ENCODE peak calls at places on chromosomes 7 and 10, in eight cellular contexts. W is bronchial epithelial cell, G is Panc1, O is kidney epithelial cell, Q is GM10248, N is astrocyte, T is activated B cell treated with CpG ODN at 0.5 μM for 24 hours, D is fibroblast of the aortic adventitia. C is an unnamed sample.

GRCh38 chr7:99460651-99461050 is 5.3 kb downstream of the ATP5MF start:
- DNase-seq in W (peak; percentile 73), G (no peak), O (no peak), Q (no peak), N (no peak), T (no peak), D (no peak), C (no peak)

GRCh38 chr10:80411267-80411668 is 2.9 kb downstream of the PRXL2A start:
- DNase-seq in W (no peak), G (no peak), O (no peak), Q (no peak), N (no peak), T (no peak), D (no peak), C (no peak)

GRCh38 chr7:139523199-139523941 is at the start of gene CLEC2L:
- DNase-seq in W (no peak), G (no peak), O (no peak), Q (no peak), N (no peak), T (no peak), D (no peak), C (no peak)

GRCh38 chr10:45602082-45602730 is 70.4 kb downstream of the ZFAND4 start:
- DNase-seq in W (peak; percentile 18), G (no peak), O (peak; percentile 12), Q (no peak), N (peak; percentile 55), T (no peak), D (peak; percentile 62), C (no peak)

GRCh38 chr10:120067427-120067826 is 174.9 kb downstream of the SEC23IP start:
- DNase-seq in W (no peak), G (no peak), O (no peak), Q (no peak), N (no peak), T (no peak), D (no peak), C (no peak)

GRCh38 chr7:148987751-148988512 is 40.4 kb downstream of the PDIA4 start:
- DNase-seq in W (peak; percentile 39), G (no peak), O (no peak), Q (no peak), N (no peak), T (no peak), D (no peak), C (no peak)

GRCh38 chr7:21365866-21366624 is 61.8 kb upstream of the SP4 start:
- DNase-seq in W (peak; percentile 98), G (no peak), O (peak; percentile 35), Q (no peak), N (peak; percentile 12), T (no peak), D (peak; percentile 26), C (no peak)

GRCh38 chr10:93475871-93476270 is 6.3 kb downstream of the MYOF start:
- DNase-seq in W (peak; percentile 94), G (peak; percentile 90), O (no peak), Q (no peak), N (peak; percentile 97), T (no peak), D (peak; percentile 83), C (no peak)

GRCh38 chr10:111079241-111079760 is 2.5 kb downstream of the ADRA2A start:
- DNase-seq in W (no peak), G (no peak), O (no peak), Q (no peak), N (no peak), T (no peak), D (no peak), C (no peak)

GRCh38 chr7:116417593-116418345 is 81.8 kb upstream of the CAV2 start:
- DNase-seq in W (no peak), G (no peak), O (no peak), Q (no peak), N (no peak), T (no peak), D (no peak), C (no peak)

GRCh38 chr7:38862666-38863065 is 46.3 kb downstream of the VPS41 start:
- DNase-seq in W (no peak), G (no peak), O (no peak), Q (no peak), N (no peak), T (no peak), D (no peak), C (no peak)

GRCh38 chr10:1715821-1716220 is 21.5 kb downstream of the ADARB2 start:
- DNase-seq in W (peak; percentile 29), G (peak; percentile 54), O (peak; percentile 12), Q (peak; percentile 48), N (no peak), T (no peak), D (no peak), C (no peak)

GRCh38 chr10:9957352-9957751 is 1060.3 kb upstream of the CELF2 start:
- DNase-seq in W (peak; percentile 70), G (no peak), O (peak; percentile 5), Q (no peak), N (peak; percentile 91), T (no peak), D (no peak), C (no peak)

GRCh38 chr7:55192718-55193117 is 172.4 kb upstream of the LANCL2 start:
- DNase-seq in W (peak; percentile 85), G (no peak), O (peak; percentile 19), Q (no peak), N (peak; percentile 87), T (no peak), D (peak; percentile 93), C (no peak)

GRCh38 chr10:92430103-92430502 is 139.1 kb downstream of the MARCHF5 start:
- DNase-seq in W (no peak), G (no peak), O (no peak), Q (no peak), N (no peak), T (no peak), D (no peak), C (no peak)

GRCh38 chr7:153530441-153530840 is 521.8 kb upstream of the DPP6 start:
- DNase-seq in W (no peak), G (no peak), O (no peak), Q (no peak), N (no peak), T (no peak), D (no peak), C (no peak)

GRCh38 chr7:28078036-28078901 is 102.3 kb downstream of the JAZF1 start:
- DNase-seq in W (peak; percentile 44), G (no peak), O (no peak), Q (peak; percentile 46), N (no peak), T (no peak), D (peak; percentile 64), C (no peak)

DNA sequence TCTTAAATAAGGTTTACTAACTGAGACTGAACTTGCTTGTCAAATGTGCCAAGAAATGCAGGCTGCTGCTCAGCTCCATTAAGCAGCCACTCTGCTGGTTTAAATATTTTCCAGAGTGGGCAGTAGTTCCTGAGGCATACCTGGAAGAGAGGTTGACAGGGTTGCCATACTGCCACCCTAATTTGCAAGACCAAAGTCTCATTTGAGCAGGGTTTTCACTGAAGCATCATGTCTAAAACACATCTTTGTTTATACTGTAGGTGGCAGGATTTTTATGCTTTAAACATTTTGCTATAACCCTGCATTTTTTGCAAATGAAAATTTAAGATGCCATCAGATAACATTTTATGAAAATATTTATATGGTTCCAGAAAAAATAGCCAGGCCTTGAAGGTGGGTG is 618.0 kb upstream of the LRRTM3 start:
- DNase-seq in W (peak; percentile 8), G (no peak), O (no peak), Q (no peak), N (no peak), T (no peak), D (no peak), C (no peak)
- TF ChIP-seq CTCF in W (no peak), G (peak; percentile 12), O (no peak), Q (no peak), N (no peak), T (no peak), D (no peak), C (no peak)

DNA sequence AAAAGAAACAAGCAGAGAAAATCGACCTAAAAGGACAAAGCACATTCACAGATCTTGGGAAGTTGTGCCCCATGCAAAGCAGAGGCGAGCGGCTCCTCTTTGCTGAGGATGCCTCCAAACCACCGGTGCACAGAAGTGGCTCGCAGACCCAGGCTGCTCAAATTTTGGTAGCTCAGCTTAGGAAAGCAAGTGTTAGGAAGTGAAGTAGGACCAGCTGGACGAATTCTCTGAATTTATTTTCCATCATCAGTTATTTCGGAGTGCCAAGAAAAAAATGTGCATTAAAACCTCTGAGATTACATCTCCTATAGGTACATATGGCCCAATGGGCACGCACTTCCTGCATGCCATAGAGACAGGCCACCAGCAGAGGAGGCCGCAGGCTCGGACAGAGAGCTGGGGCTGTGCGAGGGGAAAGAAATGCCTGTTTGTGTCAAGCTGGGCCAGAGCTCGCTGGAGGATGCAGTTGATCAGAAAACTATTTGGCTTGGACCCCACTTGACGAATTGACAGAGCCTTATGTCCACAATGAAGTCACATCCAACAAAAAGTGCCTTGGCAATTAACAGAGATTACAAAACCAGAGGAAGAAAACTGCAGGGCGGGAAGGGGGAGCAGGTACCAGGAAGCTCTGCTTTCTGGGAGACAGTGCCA is 122.3 kb upstream of the LYZL2 start:
- DNase-seq in W (peak; percentile 31), G (no peak), O (no peak), Q (peak; percentile 61), N (peak; percentile 37), T (no peak), D (peak; percentile 89), C (no peak)
- TF ChIP-seq CTCF in W (peak; percentile 80), G (peak; percentile 41), O (peak; percentile 88), Q (peak; percentile 72), N (peak; percentile 95), T (no peak), D (peak; percentile 99), C (no peak)

DNA sequence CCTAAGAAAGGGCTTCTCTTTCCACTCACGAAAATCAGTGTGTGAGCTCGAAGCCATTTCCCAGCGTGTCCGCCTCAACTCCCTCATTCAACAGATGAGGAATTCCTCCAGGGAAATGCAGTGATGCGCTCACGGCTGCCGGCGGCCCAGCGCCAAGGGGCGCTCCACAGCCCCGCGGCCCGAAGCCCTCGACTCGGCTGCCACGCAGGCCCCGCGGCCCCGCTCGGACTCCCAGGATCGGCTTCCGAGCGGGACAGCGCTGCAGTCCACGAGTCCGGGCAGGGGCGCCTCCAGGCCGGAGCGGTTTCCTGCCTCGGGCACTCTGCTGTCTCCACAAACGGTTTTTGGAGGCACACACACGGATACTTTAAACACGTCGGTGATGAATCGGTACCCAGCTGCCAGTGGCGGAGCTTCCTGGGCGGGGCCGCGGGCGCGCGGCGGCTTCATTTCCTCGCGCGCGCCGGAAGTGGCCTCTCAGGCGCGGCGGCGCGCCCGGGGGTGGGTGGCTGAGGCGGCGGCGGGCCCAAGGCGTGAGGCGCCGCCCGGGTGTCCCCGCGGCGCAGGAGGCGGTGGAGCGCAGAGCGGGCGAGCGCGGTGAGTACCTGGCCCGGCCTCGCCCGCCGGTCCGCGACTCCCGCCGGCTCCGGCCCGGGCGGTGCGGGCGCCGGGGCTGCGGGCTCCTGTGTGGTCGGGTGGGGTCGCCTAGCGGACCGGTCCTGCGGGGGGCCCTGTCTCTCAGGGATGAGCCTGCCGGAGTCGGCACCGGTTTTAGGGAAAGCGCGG is at the start of gene CSGALNACT2:
- DNase-seq in W (peak; percentile 75), G (no peak), O (peak; percentile 50), Q (peak; percentile 91), N (peak; percentile 83), T (peak; percentile 92), D (peak; percentile 81), C (peak; percentile 50)
- TF ChIP-seq CTCF in W (no peak), G (no peak), O (no peak), Q (no peak), N (no peak), T (no peak), D (no peak), C (no peak)

DNA sequence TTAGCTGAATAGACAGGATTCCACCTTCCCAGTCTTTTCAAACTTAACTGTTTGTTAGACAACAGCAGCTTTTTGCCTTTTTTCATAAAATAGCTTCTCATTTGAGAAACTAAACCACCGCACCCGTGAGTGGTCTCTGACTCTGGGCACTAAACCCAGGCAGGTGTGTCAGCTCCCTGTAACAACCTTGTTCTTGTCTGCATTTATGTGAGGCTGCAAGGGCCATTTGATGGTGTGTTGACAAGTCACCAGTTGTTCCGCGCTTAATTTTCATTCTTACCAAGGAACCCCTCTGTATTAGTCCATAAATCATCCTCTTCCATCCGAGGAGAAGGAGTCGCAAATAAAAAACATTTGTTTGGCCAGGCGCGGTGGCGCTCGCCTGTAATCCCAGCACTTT is 1.5 kb downstream of the STOX1 start:
- DNase-seq in W (no peak), G (no peak), O (no peak), Q (no peak), N (no peak), T (no peak), D (no peak), C (no peak)
- TF ChIP-seq CTCF in W (no peak), G (no peak), O (no peak), Q (no peak), N (no peak), T (no peak), D (no peak), C (no peak)

C was measured in omental fat pad.